ENCODE peak calls at places on chromosomes 4 and X, in ten cellular contexts. Q, F, C, L, T, K, B, V, U and A are unnamed samples.

GRCh38 chrX:19642517-19643109 is 127.3 kb upstream of the MAP3K15 start:
- DNase-seq in U (no peak), T (no peak), Q (no peak), V (no peak), F (no peak), K (no peak), B (no peak), L (no peak), C (no peak), A (no peak)

GRCh38 chr4:57410331-57411052 is 300.3 kb upstream of the IGFBP7 start:
- DNase-seq in K (no peak), T (no peak), B (peak), V (peak), Q (no peak), F (no peak), C (no peak), L (no peak), U (peak), A (no peak)

GRCh38 chr4:143270266-143270838 is 66.3 kb upstream of the GAB1 start:
- DNase-seq in K (no peak), C (no peak), V (peak), U (no peak), L (no peak), T (no peak), B (no peak), Q (no peak), F (no peak), A (no peak)

GRCh38 chr4:141435446-141436225 is 200.7 kb upstream of the IL15 start:
- DNase-seq in T (no peak), Q (no peak), U (no peak), K (no peak), C (no peak), F (peak), L (no peak), V (peak), B (no peak), A (no peak)

GRCh38 chr4:101774807-101775206 is 15.7 kb upstream of the BANK1 start:
- DNase-seq in B (no peak), Q (peak), K (no peak), F (no peak), U (no peak), L (no peak), C (no peak), T (no peak), V (peak), A (no peak)

GRCh38 chrX:106220177-106220576 is 52.1 kb downstream of the PWWP3B start:
- DNase-seq in U (no peak), T (no peak), K (no peak), L (no peak), Q (no peak), C (no peak), B (no peak), F (no peak), V (no peak), A (no peak)

GRCh38 chrX:110002300-110003166 is at the start of gene TMEM164:
- DNase-seq in T (peak), Q (peak), U (peak), L (peak), V (peak), F (peak), C (peak), K (peak), B (peak), A (peak)

GRCh38 chrX:98731821-98732220 is 1678.3 kb downstream of the PCDH19 start:
- DNase-seq in B (no peak), V (no peak), C (no peak), F (no peak), K (no peak), U (no peak), Q (no peak), L (no peak), T (no peak), A (no peak)

GRCh38 chr4:145083891-145084640 is 13.9 kb downstream of the ANAPC10 start:
- DNase-seq in K (no peak), V (no peak), T (no peak), Q (peak), B (no peak), C (no peak), F (no peak), U (no peak), L (no peak), A (no peak)

GRCh38 chrX:40834225-40834624 is 98.9 kb upstream of the MED14 start:
- DNase-seq in Q (no peak), C (no peak), V (no peak), U (no peak), L (no peak), B (no peak), K (no peak), T (no peak), F (no peak), A (no peak)

GRCh38 chrX:66013195-66013816 is 26.6 kb downstream of the VSIG4 start:
- DNase-seq in C (no peak), F (no peak), U (no peak), K (no peak), V (no peak), B (no peak), Q (no peak), L (no peak), T (no peak), A (no peak)

GRCh38 chrX:53281321-53281822 is at the start of gene IQSEC2:
- DNase-seq in T (peak), F (peak), U (peak), V (peak), C (peak), L (peak), Q (peak), B (no peak), K (peak), A (peak)

GRCh38 chrX:53279296-53280237 is 1.8 kb downstream of the IQSEC2 start:
- DNase-seq in F (no peak), U (no peak), T (no peak), C (no peak), L (no peak), V (no peak), B (no peak), K (no peak), Q (no peak), A (no peak)

GRCh38 chrX:53282313-53282712 is 929 bp upstream of the IQSEC2 start:
- DNase-seq in F (peak), C (no peak), Q (no peak), U (no peak), K (no peak), V (no peak), B (no peak), T (peak), L (peak), A (no peak)

GRCh38 chrX:53280703-53281320 is 572 bp downstream of the IQSEC2 start:
- DNase-seq in T (peak), Q (peak), L (peak), K (peak), U (peak), B (no peak), F (peak), C (no peak), V (peak), A (peak)

DNA sequence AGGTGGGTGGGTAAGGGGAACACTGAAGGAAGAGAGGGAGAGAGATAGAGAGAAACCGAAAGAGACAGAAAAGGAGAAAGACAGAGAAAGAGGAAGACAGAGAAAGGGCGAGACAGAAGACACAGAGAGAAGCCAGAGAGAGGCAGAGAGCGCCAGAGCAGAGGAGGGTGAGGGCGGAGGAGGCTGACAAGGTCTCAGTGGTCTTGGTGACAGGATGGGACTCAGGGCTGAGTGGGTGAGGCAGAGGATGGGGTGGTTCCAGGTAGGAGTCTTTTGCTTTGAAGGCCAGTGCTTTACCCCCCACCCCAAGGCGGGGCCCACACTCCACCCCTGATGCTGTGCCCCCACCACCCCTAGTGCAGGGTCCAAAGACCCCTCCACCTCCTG is 1.1 kb downstream of the IQSEC2 start:
- DNase-seq in T (no peak), L (no peak), Q (no peak), F (no peak), K (no peak), V (no peak), C (no peak), B (no peak), U (no peak), A (no peak)
- H3K4me3 ChIP-seq in T (peak), L (peak), Q (no peak), F (peak), K (peak), V (peak), C (no peak), B (no peak), U (peak), A (peak)

GRCh38 chr4:76235407-76235806 is 16.1 kb upstream of the FAM47E start:
- DNase-seq in T (no peak), K (no peak), Q (no peak), L (no peak), F (no peak), V (no peak), B (no peak), C (no peak), U (no peak), A (no peak)

GRCh38 chr4:76238236-76238635 is 13.3 kb upstream of the FAM47E start:
- DNase-seq in C (no peak), F (no peak), V (no peak), Q (no peak), T (no peak), U (no peak), K (no peak), B (no peak), L (no peak), A (no peak)

GRCh38 chr4:76238701-76239100 is 12.8 kb upstream of the FAM47E start:
- DNase-seq in L (no peak), K (no peak), V (no peak), Q (no peak), B (no peak), C (no peak), F (no peak), U (no peak), T (no peak), A (no peak)

GRCh38 chr4:76235915-76236314 is 15.6 kb upstream of the FAM47E start:
- DNase-seq in L (no peak), T (no peak), V (no peak), C (no peak), K (no peak), B (no peak), F (no peak), Q (no peak), U (no peak), A (no peak)

DNA sequence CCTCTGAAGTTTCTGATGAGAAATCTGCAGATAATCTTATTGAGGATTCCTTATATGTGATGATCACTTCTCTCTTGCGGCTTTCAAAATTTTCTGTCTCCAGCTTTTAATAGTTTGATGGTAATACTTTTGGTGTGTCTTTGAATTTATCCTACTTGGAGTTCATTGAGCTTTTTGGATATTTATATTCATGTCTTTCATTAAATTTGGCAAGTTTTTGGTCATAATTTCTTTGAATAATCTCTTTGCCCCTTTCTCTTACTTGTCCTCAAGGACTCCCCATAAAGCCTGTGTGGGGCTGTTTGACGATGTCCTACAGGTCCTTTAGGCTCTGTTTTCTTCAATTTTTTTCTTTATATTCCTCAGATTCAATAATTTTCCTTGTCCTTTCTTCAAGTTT is 11.3 kb upstream of the FAM47E start:
- DNase-seq in F (no peak), V (no peak), T (no peak), Q (no peak), K (no peak), B (no peak), U (no peak), C (no peak), L (no peak), A (no peak)
- H3K4me3 ChIP-seq in F (no peak), V (no peak), T (no peak), Q (no peak), K (no peak), B (no peak), U (no peak), C (no peak), L (no peak), A (no peak)

GRCh38 chr4:112521123-112522116 is 5.4 kb upstream of the NEUROG2 start:
- DNase-seq in Q (no peak), K (no peak), U (no peak), C (no peak), V (no peak), L (no peak), B (peak), F (no peak), T (no peak), A (no peak)
- H3K4me3 ChIP-seq in Q (no peak), K (no peak), U (no peak), C (no peak), V (no peak), L (no peak), B (no peak), F (no peak), T (no peak), A (no peak)

GRCh38 chr4:113293673-113294072 is 244.2 kb downstream of the ANK2 start:
- DNase-seq in T (no peak), K (no peak), F (no peak), C (no peak), B (no peak), Q (no peak), L (no peak), V (peak), U (no peak), A (no peak)
- H3K4me3 ChIP-seq in T (peak), K (peak), F (peak), C (no peak), B (peak), Q (no peak), L (peak), V (peak), U (peak), A (peak)

DNA sequence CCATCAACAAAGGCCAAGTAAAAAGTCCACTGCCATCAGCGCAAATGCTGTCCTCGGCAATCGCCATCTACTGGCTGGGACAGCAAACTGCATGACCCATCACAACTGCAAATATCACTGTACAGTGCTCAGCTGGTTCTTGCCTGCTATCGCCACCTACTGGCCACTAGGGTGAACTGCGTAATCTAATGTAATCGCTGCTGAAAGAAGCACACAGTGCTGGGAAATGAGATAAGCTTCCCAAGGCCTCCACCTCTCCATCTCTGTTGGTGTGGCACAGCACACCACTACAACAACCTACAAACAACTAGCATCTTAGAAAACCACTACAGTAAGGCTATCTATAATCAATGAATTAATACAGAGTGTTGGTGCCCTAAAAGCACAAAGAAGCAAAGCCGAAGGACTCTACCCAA is 298.3 kb downstream of the TEX13A start:
- DNase-seq in Q (peak), C (peak), V (peak), L (peak), K (peak), F (peak), U (peak), T (peak), B (peak), A (peak)
- H3K4me3 ChIP-seq in Q (no peak), C (no peak), V (no peak), L (no peak), K (no peak), F (no peak), U (no peak), T (no peak), B (no peak), A (no peak)

GRCh38 chr4:157763490-157763889 is 409.3 kb downstream of the GASK1B start:
- DNase-seq in B (no peak), C (no peak), U (no peak), F (no peak), Q (no peak), T (no peak), K (no peak), L (no peak), V (no peak), A (no peak)
- H3K4me3 ChIP-seq in B (no peak), C (no peak), U (no peak), F (no peak), Q (no peak), T (no peak), K (no peak), L (no peak), V (no peak), A (no peak)

DNA sequence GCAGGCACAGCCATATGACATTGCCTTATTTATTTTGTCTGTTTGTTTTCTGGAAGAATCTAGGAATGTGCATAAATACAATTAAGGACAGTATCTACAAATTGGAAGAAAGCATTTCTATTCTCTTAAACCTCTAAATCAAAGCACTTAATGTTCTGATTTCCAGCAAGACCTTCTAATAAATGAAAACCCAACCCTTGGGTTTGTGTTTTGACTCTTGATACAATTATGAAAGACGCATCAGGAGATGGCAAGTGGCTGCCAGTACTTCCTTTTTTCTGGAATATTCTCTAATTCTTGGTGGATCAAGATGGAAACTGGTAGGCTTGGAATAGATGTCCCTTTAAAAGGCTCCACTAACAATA is 428 bp upstream of the CPE start:
- DNase-seq in V (no peak), K (no peak), T (no peak), Q (no peak), F (no peak), C (no peak), U (no peak), B (no peak), L (no peak), A (no peak)
- H3K4me3 ChIP-seq in V (peak), K (peak), T (peak), Q (peak), F (peak), C (no peak), U (peak), B (peak), L (peak), A (peak)

GRCh38 chr4:127632420-127633403 is at the start of gene INTU:
- DNase-seq in K (peak), C (peak), B (peak), U (peak), F (peak), Q (peak), V (peak), T (peak), L (peak), A (peak)
- H3K4me3 ChIP-seq in K (peak), C (peak), B (peak), U (peak), F (peak), Q (peak), V (peak), T (peak), L (peak), A (peak)

GRCh38 chr4:146846882-146847281 is 98.8 kb downstream of the TTC29 start:
- DNase-seq in C (no peak), V (no peak), K (no peak), T (no peak), F (no peak), L (no peak), B (no peak), Q (no peak), U (no peak), A (no peak)
- H3K4me3 ChIP-seq in C (no peak), V (no peak), K (no peak), T (no peak), F (no peak), L (no peak), B (no peak), Q (no peak), U (no peak), A (no peak)